ENCODE peak calls at places on chromosomes 4 and X, in seven cellular contexts. One of them, this sample, is unnamed.

GRCh38 chr4:94480362-94480951 is 28.7 kb downstream of the PDLIM5 start:
- DNase-seq in fibroblast of pulmonary artery: no peak
- DNase-seq in HL-60: no peak
- DNase-seq in AG20443: no peak
- DNase-seq in trophoblast cell: no peak
- DNase-seq in ACHN: no peak
- DNase-seq in small intestine: no peak
- DNase-seq in this sample: no peak

GRCh38 chr4:69057620-69058409 is 38.5 kb upstream of the UGT2B7 start:
- DNase-seq in fibroblast of pulmonary artery: peak
- DNase-seq in ACHN: no peak
- DNase-seq in trophoblast cell: no peak
- DNase-seq in AG20443: no peak
- DNase-seq in HL-60: no peak
- DNase-seq in small intestine: peak
- DNase-seq in this sample: no peak

GRCh38 chr4:158566860-158567259 is 45.2 kb downstream of the RXFP1 start:
- DNase-seq in HL-60: no peak
- DNase-seq in fibroblast of pulmonary artery: no peak
- DNase-seq in trophoblast cell: no peak
- DNase-seq in AG20443: no peak
- DNase-seq in ACHN: no peak
- DNase-seq in small intestine: no peak
- DNase-seq in this sample: no peak

GRCh38 chr4:149409186-149410056 is 406.2 kb downstream of the IQCM start:
- DNase-seq in fibroblast of pulmonary artery: peak
- DNase-seq in ACHN: peak
- DNase-seq in trophoblast cell: no peak
- DNase-seq in HL-60: no peak
- DNase-seq in small intestine: no peak
- DNase-seq in AG20443: peak
- DNase-seq in this sample: no peak

GRCh38 chr4:37767546-37767945 is 58.9 kb upstream of the PGM2 start:
- DNase-seq in small intestine: peak
- DNase-seq in trophoblast cell: no peak
- DNase-seq in AG20443: no peak
- DNase-seq in HL-60: peak
- DNase-seq in ACHN: no peak
- DNase-seq in fibroblast of pulmonary artery: peak
- DNase-seq in this sample: no peak

GRCh38 chrX:46642145-46642544 is 68.6 kb downstream of the CHST7 start:
- DNase-seq in trophoblast cell: peak
- DNase-seq in ACHN: peak
- DNase-seq in AG20443: peak
- DNase-seq in fibroblast of pulmonary artery: peak
- DNase-seq in small intestine: peak
- DNase-seq in HL-60: peak
- DNase-seq in this sample: no peak

GRCh38 chr4:2402053-2402452 is 16.4 kb downstream of the ZFYVE28 start:
- DNase-seq in AG20443: peak
- DNase-seq in trophoblast cell: no peak
- DNase-seq in small intestine: peak
- DNase-seq in fibroblast of pulmonary artery: peak
- DNase-seq in ACHN: no peak
- DNase-seq in HL-60: no peak
- DNase-seq in this sample: no peak

GRCh38 chr4:41751325-41752061 is 3.0 kb upstream of the PHOX2B start:
- DNase-seq in HL-60: no peak
- DNase-seq in fibroblast of pulmonary artery: no peak
- DNase-seq in AG20443: no peak
- DNase-seq in small intestine: no peak
- DNase-seq in trophoblast cell: no peak
- DNase-seq in ACHN: no peak
- DNase-seq in this sample: no peak

GRCh38 chr4:53014881-53015280 is 152.8 kb downstream of the RASL11B start:
- DNase-seq in HL-60: no peak
- DNase-seq in small intestine: no peak
- DNase-seq in AG20443: no peak
- DNase-seq in ACHN: no peak
- DNase-seq in trophoblast cell: no peak
- DNase-seq in fibroblast of pulmonary artery: no peak
- DNase-seq in this sample: no peak

This sample was measured in CMK.